ENCODE peak calls at places on chromosomes 12 and 14, in nine cellular contexts. D is A549, R is left ventricle myocardium inferior, S is transverse colon, E is PC-3, H is Caco-2, C is aorta, I is iPS DF 6.9, T is breast epithelium. F is an unnamed sample.

GRCh38 chr12:112275211-112275610 is 107.0 kb downstream of the HECTD4 start:
- DNase-seq in C (no peak), S (no peak), T (no peak), I (no peak), H (peak; percentile 8), E (no peak), R (no peak), D (no peak), F (no peak)

GRCh38 chr14:90495357-90496276 is 98.8 kb downstream of the CALM1 start:
- DNase-seq in H (peak; percentile 82), E (peak; percentile 69), C (no peak), T (peak; percentile 20), R (no peak), D (peak; percentile 62), S (peak; percentile 43), I (peak; percentile 82), F (peak; percentile 31)

GRCh38 chr14:23321572-23322547 is 603 bp downstream of the PABPN1 start:
- DNase-seq in T (no peak), S (peak; percentile 58), R (peak; percentile 48), C (peak; percentile 72), H (peak; percentile 59), D (peak; percentile 44), E (peak; percentile 44), I (no peak), F (peak; percentile 29)

GRCh38 chr12:119642986-119643385 is 24.9 kb upstream of the PRKAB1 start:
- DNase-seq in D (no peak), I (no peak), E (no peak), R (no peak), H (no peak), T (no peak), C (no peak), S (no peak), F (no peak)

GRCh38 chr12:30330565-30330964 is 365.1 kb downstream of the IPO8 start:
- DNase-seq in H (no peak), C (no peak), S (no peak), D (no peak), R (no peak), I (no peak), T (no peak), E (no peak), F (no peak)

GRCh38 chr12:46555379-46555778 is 182.8 kb upstream of the SLC38A2 start:
- DNase-seq in S (no peak), D (no peak), I (no peak), E (peak; percentile 59), R (no peak), C (no peak), T (no peak), H (no peak), F (no peak)

GRCh38 chr14:65131176-65131765 is 29.0 kb upstream of the MAX start:
- DNase-seq in E (peak; percentile 77), R (no peak), D (peak; percentile 34), C (no peak), T (no peak), S (peak; percentile 60), I (no peak), H (peak; percentile 5), F (no peak)

GRCh38 chr14:80477388-80478160 is 266.3 kb upstream of the DIO2 start:
- DNase-seq in S (no peak), R (no peak), T (no peak), E (peak; percentile 21), H (no peak), I (no peak), D (no peak), C (no peak), F (no peak)

GRCh38 chr12:98895086-98895651 is 250.1 kb downstream of the APAF1 start:
- DNase-seq in R (no peak), C (no peak), S (no peak), I (no peak), D (no peak), E (no peak), H (no peak), T (no peak), F (no peak)

GRCh38 chr12:10361084-10361483 is 28.8 kb downstream of the KLRK1 start:
- DNase-seq in C (no peak), R (no peak), E (peak; percentile 8), I (peak; percentile 52), H (no peak), S (no peak), T (no peak), D (no peak), F (no peak)

GRCh38 chr12:13981296-13981962 is at the start of gene GRIN2B:
- DNase-seq in H (peak; percentile 52), D (peak; percentile 53), C (no peak), E (no peak), T (no peak), I (no peak), R (no peak), S (no peak), F (no peak)

DNA sequence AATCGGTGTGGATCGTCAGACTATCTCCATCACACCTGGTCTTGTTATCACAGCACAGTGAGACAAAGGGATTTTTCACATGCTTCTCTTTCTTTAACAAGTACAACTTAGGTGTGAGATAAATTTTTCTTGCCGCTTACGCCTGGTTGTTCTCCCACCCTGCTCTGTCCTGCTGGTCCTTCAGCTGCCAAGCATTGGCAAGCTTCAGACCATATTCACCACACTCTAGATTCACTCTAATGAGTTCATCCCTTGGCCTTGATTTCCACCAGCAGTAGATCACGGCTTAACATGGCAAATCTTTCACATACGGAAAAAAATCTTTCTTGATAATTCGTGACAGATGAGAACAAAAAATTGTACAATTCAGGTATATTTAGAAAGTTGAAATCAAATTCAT is 33.5 kb downstream of the RHOJ start:
- DNase-seq in D (no peak), H (no peak), C (no peak), S (no peak), T (no peak), I (no peak), R (no peak), E (no peak), F (no peak)
- H3K9me3 ChIP-seq in D (no peaks in the 10 kb centered on the region), H (no peaks in the 10 kb centered on the region), C (no peaks in the 10 kb centered on the region), S (no peaks in the 10 kb centered on the region), T (no peaks in the 10 kb centered on the region), I (no peaks in the 10 kb centered on the region), R (no peaks in the 10 kb centered on the region), E (no peaks in the 10 kb centered on the region), F (no peaks in the 10 kb centered on the region)

DNA sequence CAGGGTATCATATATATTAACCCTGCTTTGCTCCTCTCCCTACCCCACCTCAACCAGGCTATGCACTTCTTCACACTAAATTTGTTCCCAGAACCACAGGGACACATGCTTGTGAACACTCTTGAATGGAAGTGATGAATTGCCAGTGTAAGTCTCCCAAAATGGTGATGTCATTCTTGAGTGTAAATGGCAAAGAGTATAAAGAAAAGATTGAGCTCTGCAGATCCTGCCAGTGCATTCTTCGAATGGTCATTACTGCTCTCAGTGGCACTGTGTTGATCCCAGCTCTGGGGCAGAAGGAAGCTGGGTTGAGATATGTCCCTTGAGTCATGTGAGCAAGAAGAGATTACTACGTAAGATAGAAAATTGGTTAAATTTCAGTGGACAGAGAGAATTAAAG is 313.1 kb downstream of the TMEM117 start:
- DNase-seq in C (no peak), I (no peak), H (no peak), E (no peak), S (no peak), D (no peak), T (no peak), R (no peak), F (no peak)
- H3K9me3 ChIP-seq in C (no peaks in the 10 kb centered on the region), I (no peaks in the 10 kb centered on the region), H (no peaks in the 10 kb centered on the region), E (no peaks in the 10 kb centered on the region), S (no peaks in the 10 kb centered on the region), D (no peaks in the 10 kb centered on the region), T (no peaks in the 10 kb centered on the region), R (no peaks in the 10 kb centered on the region), F (no peaks in the 10 kb centered on the region)

GRCh38 chr12:41188841-41189394 is 798 bp downstream of the PDZRN4 start:
- DNase-seq in E (no peak), C (peak; percentile 44), T (no peak), R (no peak), D (no peak), S (no peak), I (no peak), H (no peak), F (no peak)

GRCh38 chr12:41190360-41190759 is 2.2 kb downstream of the PDZRN4 start:
- DNase-seq in T (no peak), R (no peak), E (peak; percentile 44), I (no peak), D (peak; percentile 44), H (peak; percentile 10), S (no peak), C (no peak), F (no peak)

GRCh38 chr12:41188058-41188840 is at the start of gene PDZRN4:
- DNase-seq in S (peak; percentile 8), I (no peak), T (no peak), R (no peak), C (peak; percentile 53), H (no peak), E (no peak), D (peak; percentile 25), F (no peak)

GRCh38 chr12:41185946-41186345 is 2.2 kb upstream of the PDZRN4 start:
- DNase-seq in I (no peak), E (no peak), D (no peak), T (no peak), H (no peak), S (no peak), R (no peak), C (no peak), F (no peak)

DNA sequence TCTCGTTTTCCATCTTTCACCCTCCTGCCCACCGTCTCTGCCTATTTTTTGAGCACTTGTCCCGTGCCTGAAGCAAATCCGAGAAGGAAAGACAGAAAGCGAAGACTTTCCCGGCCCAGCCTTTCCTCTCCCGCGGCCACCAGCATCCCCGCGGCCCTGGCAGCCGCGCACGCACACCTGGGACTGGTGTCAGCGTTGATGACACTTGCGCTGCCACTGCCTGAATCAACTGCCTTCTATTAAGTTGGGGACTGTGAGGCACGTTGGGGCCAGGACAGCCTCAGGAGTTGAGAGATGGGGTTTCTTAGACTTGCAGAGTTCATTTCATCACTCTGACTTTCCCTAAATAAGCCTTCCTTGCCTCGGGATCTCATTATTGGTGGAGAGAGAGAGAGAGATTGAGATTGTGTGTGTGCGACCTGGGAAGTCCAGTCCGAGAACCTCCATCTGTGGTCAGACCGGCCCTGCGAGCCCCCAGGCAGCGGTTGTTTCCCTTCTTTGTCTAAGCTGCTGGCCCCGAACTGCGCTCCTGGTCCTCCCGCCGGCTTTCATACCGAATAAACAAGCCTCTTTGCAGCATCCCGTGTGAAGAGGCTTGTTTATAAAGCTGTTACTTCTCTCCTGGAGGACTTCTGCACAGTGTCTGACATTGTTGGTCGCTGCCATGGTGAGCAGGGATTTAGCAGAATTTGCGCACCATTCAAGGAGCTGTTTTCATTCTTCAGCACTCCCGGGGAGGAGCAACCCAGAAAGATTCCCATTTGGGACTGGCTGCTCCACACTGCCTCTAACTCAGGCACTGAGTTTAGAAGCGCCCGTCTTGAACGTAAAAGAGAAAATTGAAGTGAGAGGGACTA is 1.5 kb downstream of the PDZRN4 start:
- DNase-seq in C (no peak), D (no peak), T (no peak), I (no peak), S (peak; percentile 16), H (no peak), R (no peak), E (no peak), F (no peak)
- H3K9me3 ChIP-seq in C (no peaks in the 10 kb centered on the region), D (no peaks in the 10 kb centered on the region), T (no peaks in the 10 kb centered on the region), I (no peaks in the 10 kb centered on the region), S (no peaks in the 10 kb centered on the region), H (no peaks in the 10 kb centered on the region), R (no peaks in the 10 kb centered on the region), E (no peaks in the 10 kb centered on the region), F (no peaks in the 10 kb centered on the region)

DNA sequence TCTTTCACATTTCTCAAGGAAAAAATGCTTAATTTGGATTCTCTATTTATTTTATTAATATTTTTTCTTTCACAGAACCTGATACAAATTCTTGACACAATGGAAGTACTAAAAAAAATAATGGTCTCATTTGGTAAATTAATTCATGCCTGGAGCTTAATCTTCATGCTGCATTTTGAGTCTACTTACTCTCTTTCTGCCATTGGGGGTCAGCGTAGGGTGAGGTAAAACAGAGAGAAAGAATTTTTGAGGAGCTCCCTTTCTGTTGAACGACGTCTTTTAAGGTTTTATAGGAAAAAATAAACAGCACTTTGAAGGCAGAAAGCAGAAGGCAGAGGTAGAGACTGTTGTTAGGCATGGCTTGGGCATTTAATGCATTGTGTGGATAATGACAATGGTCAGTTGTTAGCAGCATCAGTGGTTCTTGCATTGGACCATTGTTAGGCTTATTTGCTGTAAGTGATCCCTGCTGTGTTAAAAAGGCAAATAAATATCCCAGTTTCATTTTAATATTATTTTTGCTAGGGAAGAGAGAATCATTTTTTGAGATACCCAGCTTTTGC is 557.2 kb upstream of the STXBP6 start:
- DNase-seq in D (no peak), T (no peak), S (no peak), R (no peak), I (peak; percentile 11), H (no peak), E (no peak), C (no peak), F (no peak)
- H3K9me3 ChIP-seq in D (no peaks in the 10 kb centered on the region), T (peaks cover 4% of the 10 kb centered on the region), S (no peaks in the 10 kb centered on the region), R (peaks cover 10% of the 10 kb centered on the region), I (no peaks in the 10 kb centered on the region), H (no peaks in the 10 kb centered on the region), E (peaks cover 28% of the 10 kb centered on the region), C (peaks cover 4% of the 10 kb centered on the region), F (no peaks in the 10 kb centered on the region)